ENCODE peak calls at places on chromosomes 3 and 15, in six cellular contexts. R is GM12891, H is GM12878, M is H1, L is K562, W is HepG2. U is an unnamed sample.

GRCh38 chr3:42055291-42055690 is 35.9 kb upstream of the TRAK1 start:
- DNase-seq in R (no peak), H (no peak), M (no peak), L (no peak), W (peak), U (no peak)

GRCh38 chr3:1082024-1082633 is 10.7 kb upstream of the CNTN6 start:
- DNase-seq in R (no peak), H (no peak), M (no peak), L (no peak), W (peak), U (no peak)

GRCh38 chr3:126053513-126053912 is 30.4 kb downstream of the SLC41A3 start:
- DNase-seq in R (no peak), H (no peak), M (no peak), L (no peak), W (peak), U (no peak)

GRCh38 chr3:66393486-66394260 is 107.1 kb downstream of the LRIG1 start:
- DNase-seq in R (peak), H (peak), M (no peak), L (no peak), W (no peak), U (no peak)

GRCh38 chr3:196203833-196204232 is 7.4 kb downstream of the ZDHHC19 start:
- DNase-seq in R (no peak), H (no peak), M (no peak), L (no peak), W (no peak), U (no peak)

GRCh38 chr3:196292281-196292923 is 4.9 kb upstream of the PCYT1A start:
- DNase-seq in R (peak), H (no peak), M (no peak), L (peak), W (peak), U (peak)

GRCh38 chr3:55591893-55592292 is 104.8 kb upstream of the WNT5A start:
- DNase-seq in R (no peak), H (no peak), M (no peak), L (no peak), W (no peak), U (no peak)

GRCh38 chr3:174529298-174529697 is 329.8 kb upstream of the NAALADL2 start:
- DNase-seq in R (no peak), H (no peak), M (no peak), L (no peak), W (no peak), U (no peak)

GRCh38 chr3:55327131-55327920 is 159.8 kb downstream of the WNT5A start:
- DNase-seq in R (no peak), H (no peak), M (no peak), L (no peak), W (no peak), U (no peak)

GRCh38 chr3:839981-840380 is 252.8 kb upstream of the CNTN6 start:
- DNase-seq in R (no peak), H (no peak), M (no peak), L (no peak), W (no peak), U (no peak)

GRCh38 chr3:123405021-123405420 is 43.9 kb downstream of the ADCY5 start:
- DNase-seq in R (no peak), H (no peak), M (no peak), L (no peak), W (no peak), U (no peak)

GRCh38 chr3:156174229-156174847 is 54.0 kb downstream of the KCNAB1 start:
- DNase-seq in R (no peak), H (no peak), M (no peak), L (no peak), W (peak), U (no peak)

GRCh38 chr3:150874666-150875219 is 30.5 kb downstream of the MINDY4B start:
- DNase-seq in R (no peak), H (no peak), M (no peak), L (no peak), W (no peak), U (no peak)

GRCh38 chr3:149792485-149793270 is at the start of gene ANKUB1:
- DNase-seq in R (no peak), H (no peak), M (no peak), L (no peak), W (no peak), U (no peak)

GRCh38 chr3:39378092-39378491 is 5.1 kb upstream of the SLC25A38 start:
- DNase-seq in R (peak), H (no peak), M (no peak), L (peak), W (peak), U (peak)

GRCh38 chr15:78951841-78952238 is 7.0 kb upstream of the CTSH start:
- DNase-seq in R (no peak), H (no peak), M (no peak), L (no peak), W (peak), U (no peak)

GRCh38 chr3:134064081-134064480 is 34.4 kb upstream of the SLCO2A1 start:
- DNase-seq in R (no peak), H (no peak), M (no peak), L (no peak), W (no peak), U (no peak)

GRCh38 chr15:92629975-92630626 is 25.5 kb downstream of the FAM174B start:
- DNase-seq in R (no peak), H (no peak), M (no peak), L (no peak), W (no peak), U (no peak)

GRCh38 chr3:155386306-155386705 is 92.8 kb upstream of the STRIT1 start:
- DNase-seq in R (no peak), H (no peak), M (no peak), L (no peak), W (no peak), U (no peak)

GRCh38 chr15:64092864-64093626 is 593 bp downstream of the CIAO2A start:
- DNase-seq in R (no peak), H (no peak), M (no peak), L (peak), W (peak), U (no peak)

GRCh38 chr3:161274691-161275298 is 53.7 kb downstream of the NMD3 start:
- DNase-seq in R (peak), H (no peak), M (peak), L (peak), W (peak), U (peak)

GRCh38 chr3:70771426-70772147 is 459.1 kb upstream of the MDFIC2 start:
- DNase-seq in R (no peak), H (no peak), M (no peak), L (no peak), W (no peak), U (no peak)

GRCh38 chr3:161264771-161265343 is 43.7 kb downstream of the NMD3 start:
- DNase-seq in R (no peak), H (no peak), M (no peak), L (no peak), W (peak), U (no peak)

GRCh38 chr3:138442996-138443395 is 8.6 kb downstream of the ESYT3 start:
- DNase-seq in R (no peak), H (no peak), M (no peak), L (no peak), W (no peak), U (no peak)

GRCh38 chr15:48190932-48191573 is 412 bp upstream of the CTXN2 start:
- DNase-seq in R (peak), H (no peak), M (no peak), L (no peak), W (peak), U (no peak)

GRCh38 chr15:52171386-52171785 is 19.8 kb downstream of the GNB5 start:
- DNase-seq in R (no peak), H (no peak), M (no peak), L (no peak), W (no peak), U (no peak)

GRCh38 chr15:94523873-94524272 is 292.5 kb downstream of the MCTP2 start:
- DNase-seq in R (no peak), H (no peak), M (no peak), L (no peak), W (no peak), U (no peak)
- TF ChIP-seq TAF1 in R (no peak), H (no peak), M (no peak), L (no peak), W (no peak), U (no peak)

GRCh38 chr3:197791120-197792018 is at the start of gene LRCH3:
- DNase-seq in R (peak), H (no peak), M (peak), L (peak), W (peak), U (peak)
- TF ChIP-seq POLR2A in R (peak), H (peak), M (peak), L (peak), W (peak), U (peak)

GRCh38 chr3:188295876-188296275 is 141.9 kb downstream of the LPP start:
- DNase-seq in R (no peak), H (no peak), M (no peak), L (no peak), W (no peak), U (no peak)

GRCh38 chr3:188299068-188299467 is 145.1 kb downstream of the LPP start:
- DNase-seq in R (no peak), H (no peak), M (no peak), L (no peak), W (no peak), U (no peak)

GRCh38 chr3:188298585-188298984 is 144.6 kb downstream of the LPP start:
- DNase-seq in R (no peak), H (no peak), M (no peak), L (no peak), W (no peak), U (no peak)

GRCh38 chr3:188294823-188295487 is 141.0 kb downstream of the LPP start:
- DNase-seq in R (no peak), H (no peak), M (no peak), L (no peak), W (peak), U (no peak)

GRCh38 chr3:188296761-188297689 is 143.1 kb downstream of the LPP start:
- DNase-seq in R (no peak), H (no peak), M (no peak), L (no peak), W (peak), U (no peak)
- TF ChIP-seq POLR2AphosphoS5 in R (no peak), H (no peak), M (no peak), L (no peak), W (no peak), U (no peak)

GRCh38 chr3:52246264-52246620 is 683 bp downstream of the PPM1M start:
- DNase-seq in R (no peak), H (no peak), M (no peak), L (no peak), W (no peak), U (no peak)
- TF ChIP-seq TAF1 in R (no peak), H (no peak), M (no peak), L (no peak), W (no peak), U (no peak)

DNA sequence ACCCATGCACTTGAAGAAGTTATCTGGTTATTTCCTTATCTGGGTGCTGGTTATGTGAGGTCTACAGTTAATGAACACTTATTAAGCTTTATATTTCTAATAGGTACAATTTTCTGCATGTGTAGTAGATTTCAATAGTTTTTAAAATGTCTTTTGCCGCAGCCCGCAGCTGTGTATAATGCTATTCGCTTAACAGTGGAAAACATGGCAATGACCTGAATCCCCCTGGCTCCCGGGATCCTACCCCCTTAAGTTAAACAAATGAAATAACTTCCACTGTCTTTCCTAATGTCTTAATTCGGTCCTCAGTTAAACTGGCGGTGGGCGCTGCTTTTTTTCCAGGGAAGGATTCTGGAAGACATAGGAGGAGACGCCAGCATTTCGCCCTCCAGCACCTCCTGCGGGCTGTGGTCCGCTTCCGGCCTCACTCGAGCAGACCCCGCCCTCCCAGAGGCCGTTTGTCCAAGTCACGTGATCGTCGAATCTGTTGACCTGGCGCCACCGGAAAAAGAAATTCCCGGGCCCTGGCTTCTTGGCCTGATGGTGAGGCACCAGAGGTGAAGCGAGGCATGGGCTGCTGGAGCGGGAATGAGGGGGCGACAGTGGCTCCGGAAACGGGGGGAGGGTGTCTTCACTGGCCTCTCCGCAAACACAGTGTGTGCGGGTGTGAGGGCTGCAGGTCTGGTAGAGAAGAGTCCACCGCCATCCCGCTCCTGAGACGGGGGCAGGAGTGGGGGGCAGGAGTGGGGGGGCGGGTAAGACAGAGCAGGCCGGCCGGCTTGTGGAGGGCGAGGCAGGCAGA is 45.6 kb upstream of the CSPG4 start:
- DNase-seq in R (peak), H (peak), M (peak), L (peak), W (peak), U (peak)
- TF ChIP-seq POLR2A in R (peak), H (peak), M (no peak), L (peak), W (peak), U (peak)